ENCODE peak calls at places on chromosome 13, in six cellular contexts. O is tibial artery, R is Panc1, K is RWPE1, F is progenitor cell of endocrine pancreas, U is B cell. W is an unnamed sample.
A peak's percentile ranks its signal among the peaks of the same experiment; 100 is the strongest.

GRCh38 chr13:41668130-41668757 is 210.9 kb downstream of the RGCC start:
- DNase-seq in O (peak; percentile 70), R (peak; percentile 69), K (peak; percentile 65), F (peak; percentile 15), U (peak; percentile 58), W (no peak)

GRCh38 chr13:109786457-109787134 is at the start of gene IRS2:
- DNase-seq in O (peak; percentile 97), R (no peak), K (peak; percentile 88), F (peak; percentile 92), U (peak; percentile 95), W (peak; percentile 92)

GRCh38 chr13:111227405-111227804 is 93.0 kb upstream of the TEX29 start:
- DNase-seq in O (no peak), R (no peak), K (no peak), F (no peak), U (no peak), W (no peak)

GRCh38 chr13:109165417-109165904 is 536.0 kb downstream of the MYO16 start:
- DNase-seq in O (no peak), R (no peak), K (no peak), F (no peak), U (no peak), W (no peak)

GRCh38 chr13:26457212-26457611 is 100.3 kb upstream of the WASF3 start:
- DNase-seq in O (no peak), R (no peak), K (no peak), F (no peak), U (no peak), W (no peak)

GRCh38 chr13:99386911-99387788 is 80.0 kb upstream of the GPR183 start:
- DNase-seq in O (no peak), R (peak; percentile 32), K (peak; percentile 10), F (peak; percentile 24), U (peak; percentile 91), W (peak; percentile 45)

GRCh38 chr13:36341718-36342117 is 4.5 kb downstream of the SPART start:
- DNase-seq in O (no peak), R (no peak), K (peak; percentile 19), F (no peak), U (no peak), W (no peak)

GRCh38 chr13:109156181-109156935 is 526.9 kb downstream of the MYO16 start:
- DNase-seq in O (peak; percentile 70), R (peak; percentile 66), K (peak; percentile 69), F (no peak), U (no peak), W (no peak)

GRCh38 chr13:45799451-45799850 is 52.1 kb downstream of the SIAH3 start:
- DNase-seq in O (no peak), R (no peak), K (no peak), F (no peak), U (no peak), W (no peak)

GRCh38 chr13:37090912-37091311 is 14.6 kb downstream of the CSNK1A1L start:
- DNase-seq in O (no peak), R (no peak), K (no peak), F (no peak), U (no peak), W (no peak)

GRCh38 chr13:33310245-33311038 is 24.9 kb upstream of the STARD13 start:
- DNase-seq in O (no peak), R (no peak), K (no peak), F (no peak), U (no peak), W (no peak)

DNA sequence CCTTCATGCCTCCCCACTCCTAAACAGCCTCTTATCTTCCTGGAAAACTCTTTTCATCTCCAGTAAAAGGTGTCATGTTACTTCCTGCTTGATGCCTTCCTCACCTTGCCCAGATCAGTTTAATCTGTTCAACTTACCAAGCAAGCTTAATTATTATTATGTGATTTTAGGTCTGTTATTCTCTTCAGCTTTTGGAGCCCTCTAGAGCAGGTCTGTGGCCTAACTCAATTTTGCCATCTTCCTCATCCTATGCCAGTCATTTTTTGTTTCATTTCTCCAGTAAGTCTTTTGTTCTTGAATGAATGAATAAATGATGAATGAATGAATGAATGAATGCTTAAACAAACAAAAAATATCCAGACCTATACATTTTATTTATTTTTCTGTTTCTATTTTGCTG is 528.3 kb downstream of the DCT start:
- DNase-seq in O (no peak), R (no peak), K (no peak), F (no peak), U (no peak), W (no peak)
- TF ChIP-seq CTCF in O (no peak), R (no peak), K (no peak), F (no peak), U (no peak), W (no peak)

DNA sequence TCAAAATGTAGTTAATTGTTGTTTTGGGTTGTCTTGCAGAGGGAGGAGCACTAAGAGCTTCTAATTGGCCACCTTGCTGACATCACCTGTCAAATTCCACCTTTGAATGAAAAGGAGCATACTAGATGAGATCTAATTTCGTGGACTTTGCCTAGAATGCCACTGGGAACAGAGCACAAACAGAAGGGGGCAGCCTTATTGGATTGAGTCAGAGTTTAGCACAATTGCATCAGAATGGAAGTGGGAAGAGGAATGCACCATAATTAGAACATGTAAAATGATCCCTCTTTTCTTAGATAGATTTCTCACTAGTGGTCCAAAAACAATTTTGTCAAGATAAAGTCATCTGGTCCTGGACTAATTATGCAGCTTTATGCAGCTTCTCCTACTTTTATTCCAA is 1552.2 kb downstream of the PCDH9 start:
- DNase-seq in O (no peak), R (no peak), K (no peak), F (no peak), U (no peak), W (no peak)
- TF ChIP-seq CTCF in O (no peak), R (no peak), K (no peak), F (no peak), U (no peak), W (no peak)

GRCh38 chr13:53254495-53254894 is 225.9 kb downstream of the OLFM4 start:
- DNase-seq in O (no peak), R (no peak), K (peak; percentile 4), F (peak; percentile 20), U (no peak), W (no peak)

GRCh38 chr13:53249236-53249635 is 220.6 kb downstream of the OLFM4 start:
- DNase-seq in O (no peak), R (no peak), K (no peak), F (no peak), U (no peak), W (no peak)

GRCh38 chr13:53250977-53251376 is 222.4 kb downstream of the OLFM4 start:
- DNase-seq in O (no peak), R (no peak), K (no peak), F (no peak), U (no peak), W (no peak)

GRCh38 chr13:53255795-53256194 is 227.2 kb downstream of the OLFM4 start:
- DNase-seq in O (no peak), R (no peak), K (no peak), F (no peak), U (no peak), W (no peak)

DNA sequence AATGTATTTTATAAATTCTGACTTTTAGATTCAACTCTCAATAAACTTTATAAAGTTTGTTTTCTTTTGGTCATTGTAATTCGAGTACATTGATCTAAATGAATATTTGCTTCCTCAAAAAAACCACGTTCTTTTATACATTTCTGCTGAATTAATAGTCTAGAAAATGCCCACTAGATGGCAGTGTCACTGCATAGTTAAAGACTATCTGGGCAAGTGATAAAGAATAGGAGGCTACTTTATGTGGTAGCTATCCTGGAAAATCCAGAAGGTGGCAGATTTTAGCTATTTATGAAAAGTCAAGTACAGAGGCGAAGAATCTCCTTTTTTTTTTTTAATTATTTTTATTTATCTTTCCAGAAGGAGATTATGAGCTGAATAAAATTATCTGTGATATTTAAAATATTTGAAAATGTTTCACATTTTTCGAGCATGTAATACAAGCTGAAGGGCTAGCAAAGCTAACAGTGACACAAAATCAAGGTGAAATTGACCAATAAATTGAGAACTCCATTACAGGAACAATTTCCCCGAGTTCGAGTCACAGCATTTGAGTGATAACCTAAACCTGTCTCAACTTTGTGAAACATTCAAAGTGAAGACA is 221.8 kb downstream of the OLFM4 start:
- DNase-seq in O (no peak), R (peak; percentile 28), K (peak; percentile 53), F (peak; percentile 12), U (peak; percentile 45), W (no peak)
- TF ChIP-seq CTCF in O (peak; percentile 57), R (peak; percentile 69), K (peak; percentile 84), F (peak; percentile 93), U (peak; percentile 95), W (peak; percentile 94)

GRCh38 chr13:113607477-113608245 is 23.1 kb downstream of the TFDP1 start:
- DNase-seq in O (no peak), R (no peak), K (no peak), F (no peak), U (no peak), W (no peak)
- TF ChIP-seq CTCF in O (no peak), R (no peak), K (no peak), F (no peak), U (no peak), W (no peak)

GRCh38 chr13:31851201-31851600 is 111.9 kb downstream of the RXFP2 start:
- DNase-seq in O (no peak), R (no peak), K (no peak), F (no peak), U (no peak), W (no peak)
- TF ChIP-seq CTCF in O (no peak), R (no peak), K (no peak), F (no peak), U (no peak), W (no peak)

DNA sequence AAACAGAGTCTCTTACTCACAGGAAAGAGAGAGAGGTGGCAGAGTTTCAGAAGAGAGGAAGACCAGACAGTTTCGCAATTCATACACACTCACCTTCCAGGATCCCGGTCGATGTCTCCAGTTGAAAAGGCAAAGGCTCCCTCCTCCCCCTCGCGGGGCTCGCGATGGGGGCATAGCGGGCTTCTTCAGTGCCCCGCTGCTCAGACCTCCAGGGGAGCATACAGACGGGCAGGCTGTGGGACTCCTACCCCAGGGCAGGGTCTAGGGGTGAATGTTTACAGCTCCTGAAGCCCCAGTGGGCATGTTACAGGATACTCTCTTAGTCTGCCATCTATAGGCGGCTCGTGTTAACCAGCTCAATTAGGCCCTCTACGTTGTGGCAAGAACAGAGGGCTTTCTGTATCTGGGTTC is 139.2 kb downstream of the SLITRK5 start:
- DNase-seq in O (no peak), R (no peak), K (no peak), F (no peak), U (no peak), W (peak; percentile 14)
- TF ChIP-seq CTCF in O (no peak), R (peak; percentile 82), K (no peak), F (peak; percentile 30), U (no peak), W (no peak)

GRCh38 chr13:89115307-89115706 is 1444.1 kb downstream of the SLITRK5 start:
- DNase-seq in O (no peak), R (no peak), K (no peak), F (no peak), U (no peak), W (no peak)
- TF ChIP-seq CTCF in O (no peak), R (no peak), K (no peak), F (peak; percentile 29), U (no peak), W (peak; percentile 57)

W was measured in glutamatergic neuron.